ENCODE peak calls at places on chromosomes 5 and 9, in nine cellular contexts. N is fibroblast of mammary gland; X is cardiac fibroblast; L is cardiac muscle cell; M is GM12865; Z is CD4-positive, CD25-positive, alpha-beta regulatory T cell; Q is adipocyte; D is brain microvascular endothelial cell; K is upper lobe of left lung. U is an unnamed sample.

GRCh38 chr9:90612957-90613356 is 29.7 kb downstream of the DIRAS2 start:
- DNase-seq in N (no peak), X (no peak), L (no peak), M (no peak), Z (no peak), Q (no peak), D (no peak), K (no peak), U (no peak)

GRCh38 chr9:136995772-136996308 is 528 bp downstream of the CLIC3 start:
- DNase-seq in N (peak; percentile 17), X (peak; percentile 12), L (no peak), M (no peak), Z (no peak), Q (no peak), D (no peak), K (peak; percentile 89), U (no peak)

GRCh38 chr5:126656397-126657007 is 55.8 kb downstream of the PHAX start:
- DNase-seq in N (peak; percentile 58), X (peak; percentile 70), L (peak; percentile 61), M (peak; percentile 56), Z (peak; percentile 33), Q (peak; percentile 80), D (no peak), K (no peak), U (no peak)

GRCh38 chr5:10704949-10705621 is 55.9 kb downstream of the DAP start:
- DNase-seq in N (peak; percentile 85), X (peak; percentile 73), L (no peak), M (peak; percentile 58), Z (no peak), Q (peak; percentile 56), D (no peak), K (no peak), U (no peak)

GRCh38 chr5:61262080-61262479 is 70.0 kb upstream of the ZSWIM6 start:
- DNase-seq in N (no peak), X (no peak), L (no peak), M (no peak), Z (no peak), Q (no peak), D (no peak), K (no peak), U (no peak)

GRCh38 chr9:93684161-93684765 is 107.9 kb downstream of the PHF2 start:
- DNase-seq in N (no peak), X (no peak), L (no peak), M (no peak), Z (no peak), Q (no peak), D (no peak), K (no peak), U (no peak)

GRCh38 chr5:3736926-3737325 is 141.3 kb downstream of the IRX1 start:
- DNase-seq in N (no peak), X (no peak), L (no peak), M (no peak), Z (no peak), Q (no peak), D (no peak), K (no peak), U (no peak)

GRCh38 chr9:91842358-91842757 is 107.7 kb downstream of the ROR2 start:
- DNase-seq in N (no peak), X (no peak), L (no peak), M (no peak), Z (no peak), Q (no peak), D (no peak), K (no peak), U (no peak)

GRCh38 chr9:136826188-136826541 is 16.1 kb upstream of the AJM1 start:
- DNase-seq in N (no peak), X (no peak), L (no peak), M (no peak), Z (no peak), Q (no peak), D (no peak), K (peak; percentile 73), U (no peak)

DNA sequence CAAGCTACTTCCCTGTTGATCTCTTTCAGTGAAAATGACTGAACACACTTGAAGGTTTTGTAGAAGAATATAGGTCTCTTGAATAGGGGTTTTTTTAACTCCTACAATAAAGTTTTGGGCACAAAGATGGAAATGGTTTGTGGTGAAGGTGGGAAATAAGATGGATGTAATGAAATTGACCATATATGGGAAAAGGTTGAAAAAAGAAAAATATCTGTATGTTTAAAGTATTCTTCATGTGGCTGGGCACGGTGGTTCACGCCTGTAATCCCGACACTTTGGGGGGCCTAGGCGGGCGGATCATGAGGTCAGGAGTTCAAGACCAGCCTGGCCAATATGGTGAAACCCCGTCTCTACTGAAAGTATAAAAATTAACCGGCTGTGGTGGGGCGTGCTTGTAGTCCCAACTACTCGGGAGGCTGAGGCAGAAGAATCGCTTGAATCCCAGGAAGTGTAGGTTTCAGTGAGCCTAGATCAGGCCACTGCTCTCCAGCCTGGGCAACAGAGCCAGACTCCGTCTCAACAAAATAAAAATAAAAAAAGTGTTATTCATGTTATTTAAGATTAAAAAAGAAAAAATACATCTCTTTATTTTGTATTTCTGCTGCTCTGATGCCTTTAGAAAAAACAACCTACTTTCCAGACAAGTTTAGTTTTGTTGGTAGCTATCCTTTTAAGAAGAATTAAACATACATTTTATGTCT is 2.2 kb downstream of the RBM27 start:
- DNase-seq in N (no peak), X (no peak), L (no peak), M (peak; percentile 24), Z (no peak), Q (no peak), D (no peak), K (no peak), U (no peak)
- H3K4me3 ChIP-seq in N (no peak overlapping the region), X (no peak overlapping the region), L (no peak overlapping the region), M (peak overlapping the region; percentile 93), Z (peak overlapping the region; percentile 65), Q (peak overlapping the region; percentile 84), D (no peak overlapping the region), K (no peak overlapping the region), U (no peak overlapping the region)

GRCh38 chr5:132488590-132488989 is 2.0 kb downstream of the IRF1 start:
- DNase-seq in N (no peak), X (no peak), L (no peak), M (no peak), Z (no peak), Q (no peak), D (no peak), K (no peak), U (no peak)

GRCh38 chr5:132487095-132487428 is 3.5 kb downstream of the IRF1 start:
- DNase-seq in N (no peak), X (no peak), L (no peak), M (no peak), Z (no peak), Q (no peak), D (no peak), K (no peak), U (peak; percentile 75)

GRCh38 chr5:132489051-132489770 is 1.4 kb downstream of the IRF1 start:
- DNase-seq in N (no peak), X (no peak), L (no peak), M (peak; percentile 49), Z (no peak), Q (no peak), D (no peak), K (no peak), U (peak; percentile 86)

GRCh38 chr5:132486318-132487094 is 4.1 kb downstream of the IRF1 start:
- DNase-seq in N (no peak), X (no peak), L (no peak), M (no peak), Z (no peak), Q (no peak), D (no peak), K (no peak), U (peak; percentile 81)

DNA sequence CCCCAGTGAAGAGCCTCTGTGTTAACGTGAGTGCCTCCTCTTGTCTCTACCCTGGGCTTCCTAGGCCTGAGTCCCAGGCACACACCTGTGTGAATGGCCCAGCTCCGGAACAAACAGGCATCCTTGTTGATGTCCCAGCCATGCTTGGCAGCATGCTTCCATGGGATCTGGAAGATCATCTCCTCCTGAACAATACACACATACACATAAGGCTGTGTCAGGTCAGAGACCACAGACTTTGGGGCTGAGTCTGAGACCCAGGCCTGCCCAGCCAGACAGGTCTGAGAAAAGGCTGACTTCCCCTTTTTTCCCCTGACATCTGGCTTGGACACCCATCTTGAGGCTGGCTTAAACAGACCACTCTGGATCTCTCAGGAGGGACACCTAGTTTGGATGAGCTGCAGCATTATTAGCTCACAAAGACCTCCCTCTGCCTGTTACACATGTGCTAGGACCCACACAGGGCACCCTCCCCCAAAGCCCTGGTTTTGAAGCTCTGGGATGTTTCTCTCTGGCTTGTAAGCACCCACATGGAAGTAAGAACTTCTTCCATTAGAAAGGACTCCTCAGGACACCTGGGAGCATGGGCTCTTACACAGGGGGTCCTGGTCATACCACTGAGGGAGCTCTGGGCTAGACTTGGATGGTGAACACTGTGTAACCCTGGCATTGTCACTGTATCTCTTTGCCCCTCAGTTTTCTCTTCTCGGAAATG is 2.6 kb downstream of the IRF1 start:
- DNase-seq in N (no peak), X (no peak), L (no peak), M (peak; percentile 48), Z (no peak), Q (no peak), D (no peak), K (no peak), U (peak; percentile 83)
- H3K4me3 ChIP-seq in N (no peak overlapping the region), X (no peak overlapping the region), L (no peak overlapping the region), M (peak overlapping the region; percentile 73), Z (peak overlapping the region; percentile 99), Q (peak overlapping the region; percentile 93), D (no peak overlapping the region), K (peak overlapping the region; percentile 80), U (no peak overlapping the region)

GRCh38 chr9:135252980-135253304 is 165.5 kb downstream of the OLFM1 start:
- DNase-seq in N (no peak), X (no peak), L (no peak), M (no peak), Z (no peak), Q (no peak), D (no peak), K (no peak), U (no peak)
- H3K4me3 ChIP-seq in N (no peak overlapping the region), X (no peak overlapping the region), L (no peak overlapping the region), M (no peak overlapping the region), Z (no peak overlapping the region), Q (no peak overlapping the region), D (no peak overlapping the region), K (no peak overlapping the region), U (no peak overlapping the region)

GRCh38 chr5:141100243-141100805 is at the start of gene PCDHB3:
- DNase-seq in N (peak; percentile 60), X (peak; percentile 41), L (no peak), M (peak; percentile 2), Z (no peak), Q (peak; percentile 52), D (no peak), K (no peak), U (no peak)

GRCh38 chr5:141094481-141095262 is at the start of gene PCDHB2:
- DNase-seq in N (peak; percentile 53), X (peak; percentile 19), L (peak; percentile 91), M (no peak), Z (no peak), Q (peak; percentile 44), D (no peak), K (no peak), U (no peak)

GRCh38 chr5:141101059-141101458 is 786 bp downstream of the PCDHB3 start:
- DNase-seq in N (no peak), X (no peak), L (no peak), M (no peak), Z (no peak), Q (no peak), D (no peak), K (no peak), U (no peak)

DNA sequence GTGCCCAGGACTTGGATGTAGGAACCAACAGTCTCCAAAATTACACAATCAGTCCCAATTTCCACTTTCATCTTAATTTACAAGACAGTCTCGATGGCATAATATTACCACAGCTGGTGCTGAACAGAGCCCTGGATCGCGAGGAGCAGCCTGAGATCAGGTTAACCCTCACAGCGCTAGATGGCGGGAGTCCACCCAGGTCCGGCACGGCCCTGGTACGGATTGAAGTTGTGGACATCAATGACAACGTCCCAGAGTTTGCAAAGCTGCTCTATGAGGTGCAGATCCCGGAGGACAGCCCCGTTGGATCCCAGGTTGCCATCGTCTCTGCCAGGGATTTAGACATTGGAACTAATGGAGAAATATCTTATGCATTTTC is 837 bp downstream of the PCDHB2 start:
- DNase-seq in N (no peak), X (no peak), L (peak; percentile 5), M (no peak), Z (no peak), Q (no peak), D (no peak), K (no peak), U (no peak)
- H3K4me3 ChIP-seq in N (no peak overlapping the region), X (no peak overlapping the region), L (peak overlapping the region; percentile 47), M (no peak overlapping the region), Z (no peak overlapping the region), Q (peak overlapping the region; percentile 82), D (no peak overlapping the region), K (peak overlapping the region; percentile 22), U (peak overlapping the region; percentile 1)

U was measured in vagina.